ENCODE peak calls at places on chromosome 20, in five cellular contexts. One of them, this sample, is unnamed.

GRCh38 chr20:12949429-12949980 is 59.3 kb upstream of the SPTLC3 start:
- DNase-seq in CD8-positive, alpha-beta T cell: no peak
- DNase-seq in foreskin fibroblast: no peak
- DNase-seq in mucosa of descending colon: no peak
- DNase-seq in heart left ventricle: no peak
- DNase-seq in this sample: no peak

GRCh38 chr20:51393566-51393965 is 149.0 kb downstream of the NFATC2 start:
- DNase-seq in mucosa of descending colon: no peak
- DNase-seq in CD8-positive, alpha-beta T cell: no peak
- DNase-seq in heart left ventricle: no peak
- DNase-seq in foreskin fibroblast: no peak
- DNase-seq in this sample: no peak

GRCh38 chr20:48609491-48609978 is 218.3 kb downstream of the PREX1 start:
- DNase-seq in foreskin fibroblast: no peak
- DNase-seq in mucosa of descending colon: peak
- DNase-seq in CD8-positive, alpha-beta T cell: no peak
- DNase-seq in heart left ventricle: no peak
- DNase-seq in this sample: no peak

GRCh38 chr20:19885981-19886665 is 128.1 kb downstream of the RIN2 start:
- DNase-seq in heart left ventricle: peak
- DNase-seq in mucosa of descending colon: peak
- DNase-seq in CD8-positive, alpha-beta T cell: no peak
- DNase-seq in foreskin fibroblast: peak
- DNase-seq in this sample: peak

GRCh38 chr20:61980647-61981583 is 84.8 kb downstream of the TAF4 start:
- DNase-seq in CD8-positive, alpha-beta T cell: no peak
- DNase-seq in mucosa of descending colon: no peak
- DNase-seq in heart left ventricle: no peak
- DNase-seq in foreskin fibroblast: peak
- DNase-seq in this sample: no peak

GRCh38 chr20:53688085-53688484 is 94.4 kb upstream of the ZNF217 start:
- DNase-seq in heart left ventricle: no peak
- DNase-seq in mucosa of descending colon: no peak
- DNase-seq in CD8-positive, alpha-beta T cell: no peak
- DNase-seq in foreskin fibroblast: no peak
- DNase-seq in this sample: no peak

GRCh38 chr20:32965115-32965514 is 39.1 kb downstream of the SUN5 start:
- DNase-seq in heart left ventricle: no peak
- DNase-seq in foreskin fibroblast: no peak
- DNase-seq in CD8-positive, alpha-beta T cell: no peak
- DNase-seq in mucosa of descending colon: no peak
- DNase-seq in this sample: no peak

GRCh38 chr20:34732523-34732922 is 28.4 kb downstream of the TP53INP2 start:
- DNase-seq in heart left ventricle: no peak
- DNase-seq in foreskin fibroblast: no peak
- DNase-seq in mucosa of descending colon: no peak
- DNase-seq in CD8-positive, alpha-beta T cell: no peak
- DNase-seq in this sample: no peak

GRCh38 chr20:4808872-4809271 is 87.2 kb downstream of the PRND start:
- DNase-seq in CD8-positive, alpha-beta T cell: no peak
- DNase-seq in heart left ventricle: no peak
- DNase-seq in foreskin fibroblast: peak
- DNase-seq in mucosa of descending colon: no peak
- DNase-seq in this sample: no peak

GRCh38 chr20:14333734-14334133 is 3.7 kb downstream of the FLRT3 start:
- DNase-seq in foreskin fibroblast: no peak
- DNase-seq in mucosa of descending colon: no peak
- DNase-seq in CD8-positive, alpha-beta T cell: no peak
- DNase-seq in heart left ventricle: no peak
- DNase-seq in this sample: no peak

GRCh38 chr20:47762699-47763098 is 22.6 kb downstream of the SULF2 start:
- DNase-seq in heart left ventricle: no peak
- DNase-seq in CD8-positive, alpha-beta T cell: no peak
- DNase-seq in foreskin fibroblast: peak
- DNase-seq in mucosa of descending colon: no peak
- DNase-seq in this sample: no peak

GRCh38 chr20:991850-992249 is 10.3 kb downstream of the RSPO4 start:
- DNase-seq in heart left ventricle: no peak
- DNase-seq in CD8-positive, alpha-beta T cell: no peak
- DNase-seq in mucosa of descending colon: no peak
- DNase-seq in foreskin fibroblast: no peak
- DNase-seq in this sample: no peak

GRCh38 chr20:32820000-32820697 is 395 bp downstream of the MAPRE1 start:
- DNase-seq in CD8-positive, alpha-beta T cell: peak
- DNase-seq in mucosa of descending colon: no peak
- DNase-seq in foreskin fibroblast: peak
- DNase-seq in heart left ventricle: peak
- DNase-seq in this sample: no peak

GRCh38 chr20:49747707-49748524 is 34.2 kb upstream of the B4GALT5 start:
- DNase-seq in heart left ventricle: peak
- DNase-seq in mucosa of descending colon: peak
- DNase-seq in foreskin fibroblast: peak
- DNase-seq in CD8-positive, alpha-beta T cell: no peak
- DNase-seq in this sample: no peak

GRCh38 chr20:25399038-25399430 is 8.4 kb upstream of the ABHD12 start:
- DNase-seq in mucosa of descending colon: no peak
- DNase-seq in foreskin fibroblast: peak
- DNase-seq in heart left ventricle: no peak
- DNase-seq in CD8-positive, alpha-beta T cell: no peak
- DNase-seq in this sample: peak

GRCh38 chr20:10673176-10673830 is 496 bp downstream of the JAG1 start:
- DNase-seq in heart left ventricle: peak
- DNase-seq in mucosa of descending colon: peak
- DNase-seq in CD8-positive, alpha-beta T cell: no peak
- DNase-seq in foreskin fibroblast: peak
- DNase-seq in this sample: no peak

GRCh38 chr20:25510202-25510601 is 75.1 kb downstream of the NINL start:
- DNase-seq in mucosa of descending colon: no peak
- DNase-seq in foreskin fibroblast: no peak
- DNase-seq in heart left ventricle: no peak
- DNase-seq in CD8-positive, alpha-beta T cell: no peak
- DNase-seq in this sample: no peak

GRCh38 chr20:23223908-23224307 is 126.7 kb upstream of the NXT1 start:
- DNase-seq in CD8-positive, alpha-beta T cell: no peak
- DNase-seq in heart left ventricle: no peak
- DNase-seq in mucosa of descending colon: no peak
- DNase-seq in foreskin fibroblast: no peak
- DNase-seq in this sample: no peak

GRCh38 chr20:38501858-38502431 is 29.3 kb downstream of the RALGAPB start:
- DNase-seq in mucosa of descending colon: no peak
- DNase-seq in heart left ventricle: no peak
- DNase-seq in foreskin fibroblast: no peak
- DNase-seq in CD8-positive, alpha-beta T cell: no peak
- DNase-seq in this sample: no peak

GRCh38 chr20:53883098-53883762 is 187.2 kb downstream of the BCAS1 start:
- DNase-seq in heart left ventricle: no peak
- DNase-seq in mucosa of descending colon: no peak
- DNase-seq in CD8-positive, alpha-beta T cell: no peak
- DNase-seq in foreskin fibroblast: peak
- DNase-seq in this sample: peak

GRCh38 chr20:61430228-61430624 is 178.2 kb downstream of the CDH4 start:
- DNase-seq in mucosa of descending colon: no peak
- DNase-seq in CD8-positive, alpha-beta T cell: no peak
- DNase-seq in foreskin fibroblast: no peak
- DNase-seq in heart left ventricle: no peak
- DNase-seq in this sample: no peak

GRCh38 chr20:21090112-21090737 is 15.9 kb downstream of the LINC00237 start:
- DNase-seq in mucosa of descending colon: no peak
- DNase-seq in CD8-positive, alpha-beta T cell: no peak
- DNase-seq in foreskin fibroblast: no peak
- DNase-seq in heart left ventricle: no peak
- DNase-seq in this sample: no peak

GRCh38 chr20:4234128-4234527 is 218.8 kb upstream of the RNF24 start:
- DNase-seq in heart left ventricle: no peak
- DNase-seq in CD8-positive, alpha-beta T cell: no peak
- DNase-seq in foreskin fibroblast: peak
- DNase-seq in mucosa of descending colon: no peak
- DNase-seq in this sample: peak

GRCh38 chr20:47868744-47869143 is 83.5 kb upstream of the SULF2 start:
- DNase-seq in CD8-positive, alpha-beta T cell: no peak
- DNase-seq in heart left ventricle: no peak
- DNase-seq in foreskin fibroblast: no peak
- DNase-seq in mucosa of descending colon: no peak
- DNase-seq in this sample: no peak

GRCh38 chr20:22684763-22685443 is 100.5 kb upstream of the FOXA2 start:
- DNase-seq in CD8-positive, alpha-beta T cell: no peak
- DNase-seq in heart left ventricle: no peak
- DNase-seq in mucosa of descending colon: no peak
- DNase-seq in foreskin fibroblast: no peak
- DNase-seq in this sample: peak

GRCh38 chr20:4076671-4077070 is 61.3 kb upstream of the RNF24 start:
- DNase-seq in foreskin fibroblast: peak
- DNase-seq in heart left ventricle: no peak
- DNase-seq in mucosa of descending colon: no peak
- DNase-seq in CD8-positive, alpha-beta T cell: no peak
- DNase-seq in this sample: peak

GRCh38 chr20:23928788-23929187 is 49.2 kb upstream of the CST5 start:
- DNase-seq in heart left ventricle: no peak
- DNase-seq in CD8-positive, alpha-beta T cell: peak
- DNase-seq in foreskin fibroblast: no peak
- DNase-seq in mucosa of descending colon: no peak
- DNase-seq in this sample: no peak

GRCh38 chr20:31883829-31884228 is 13.4 kb downstream of the TTLL9 start:
- DNase-seq in CD8-positive, alpha-beta T cell: no peak
- DNase-seq in heart left ventricle: no peak
- DNase-seq in foreskin fibroblast: no peak
- DNase-seq in mucosa of descending colon: no peak
- DNase-seq in this sample: no peak

GRCh38 chr20:46787986-46788762 is 78.7 kb downstream of the SLC2A10 start:
- DNase-seq in mucosa of descending colon: no peak
- DNase-seq in heart left ventricle: no peak
- DNase-seq in foreskin fibroblast: peak
- DNase-seq in CD8-positive, alpha-beta T cell: no peak
- DNase-seq in this sample: no peak

GRCh38 chr20:25586877-25587276 is 1.5 kb upstream of the NINL start:
- DNase-seq in mucosa of descending colon: no peak
- DNase-seq in heart left ventricle: no peak
- DNase-seq in foreskin fibroblast: peak
- DNase-seq in CD8-positive, alpha-beta T cell: no peak
- DNase-seq in this sample: no peak

GRCh38 chr20:45987108-45987780 is 15.2 kb upstream of the ZNF335 start:
- DNase-seq in foreskin fibroblast: peak
- DNase-seq in heart left ventricle: peak
- DNase-seq in CD8-positive, alpha-beta T cell: peak
- DNase-seq in mucosa of descending colon: peak
- DNase-seq in this sample: peak

GRCh38 chr20:23126281-23127061 is 40.3 kb upstream of the CD93 start:
- DNase-seq in foreskin fibroblast: no peak
- DNase-seq in heart left ventricle: no peak
- DNase-seq in mucosa of descending colon: no peak
- DNase-seq in CD8-positive, alpha-beta T cell: no peak
- DNase-seq in this sample: no peak

GRCh38 chr20:10658876-10659632 is 14.7 kb downstream of the JAG1 start:
- DNase-seq in foreskin fibroblast: no peak
- DNase-seq in mucosa of descending colon: no peak
- DNase-seq in heart left ventricle: no peak
- DNase-seq in CD8-positive, alpha-beta T cell: no peak
- DNase-seq in this sample: no peak

GRCh38 chr20:1312308-1312707 is 16.6 kb downstream of the SDCBP2 start:
- DNase-seq in mucosa of descending colon: peak
- DNase-seq in foreskin fibroblast: no peak
- DNase-seq in heart left ventricle: peak
- DNase-seq in CD8-positive, alpha-beta T cell: no peak
- DNase-seq in this sample: no peak

GRCh38 chr20:46022411-46023147 is 6.4 kb upstream of the SLC12A5 start:
- DNase-seq in mucosa of descending colon: peak
- DNase-seq in CD8-positive, alpha-beta T cell: peak
- DNase-seq in heart left ventricle: peak
- DNase-seq in foreskin fibroblast: peak
- DNase-seq in this sample: no peak

GRCh38 chr20:20594171-20594530 is 118.3 kb downstream of the RALGAPA2 start:
- DNase-seq in heart left ventricle: no peak
- DNase-seq in CD8-positive, alpha-beta T cell: no peak
- DNase-seq in mucosa of descending colon: no peak
- DNase-seq in foreskin fibroblast: peak
- DNase-seq in this sample: peak

GRCh38 chr20:56975838-56976237 is 290.6 kb downstream of the BMP7 start:
- DNase-seq in heart left ventricle: no peak
- DNase-seq in mucosa of descending colon: no peak
- DNase-seq in foreskin fibroblast: no peak
- DNase-seq in CD8-positive, alpha-beta T cell: no peak
- DNase-seq in this sample: no peak

GRCh38 chr20:44573501-44573869 is 8.9 kb upstream of the PKIG start:
- DNase-seq in foreskin fibroblast: no peak
- DNase-seq in CD8-positive, alpha-beta T cell: no peak
- DNase-seq in heart left ventricle: no peak
- DNase-seq in mucosa of descending colon: no peak
- DNase-seq in this sample: no peak
- H3K4me3 ChIP-seq in foreskin fibroblast: peak
- H3K4me3 ChIP-seq in CD8-positive, alpha-beta T cell: no peak
- H3K4me3 ChIP-seq in heart left ventricle: no peak
- H3K4me3 ChIP-seq in mucosa of descending colon: no peak
- H3K4me3 ChIP-seq in this sample: no peak

DNA sequence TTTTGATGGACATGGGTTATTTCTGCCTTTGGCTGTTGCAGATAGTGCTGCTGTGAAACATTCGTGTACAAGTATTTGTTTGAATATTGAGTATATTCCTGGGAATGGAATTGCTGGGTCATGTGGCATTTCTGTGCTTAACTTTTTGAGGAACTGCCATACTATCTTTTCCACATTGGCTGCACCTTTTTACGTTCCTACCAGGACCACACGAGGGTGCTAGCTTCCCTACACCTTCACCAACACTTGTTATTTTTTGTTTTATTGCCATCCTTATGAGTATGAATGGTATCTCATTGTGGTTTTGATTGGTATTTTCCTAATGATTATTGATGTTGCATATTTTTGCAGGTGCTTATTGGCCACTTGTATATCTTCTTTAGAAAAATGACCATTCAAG is 47.8 kb upstream of the PLCG1 start:
- DNase-seq in foreskin fibroblast: no peak
- DNase-seq in heart left ventricle: no peak
- DNase-seq in CD8-positive, alpha-beta T cell: no peak
- DNase-seq in mucosa of descending colon: no peak
- DNase-seq in this sample: no peak
- TF ChIP-seq CTCF in foreskin fibroblast: no peak
- TF ChIP-seq CTCF in heart left ventricle: no peak
- TF ChIP-seq CTCF in CD8-positive, alpha-beta T cell: no peak
- TF ChIP-seq CTCF in mucosa of descending colon: no peak
- TF ChIP-seq CTCF in this sample: no peak

GRCh38 chr20:63659370-63659769 is 1.3 kb downstream of the RTEL1 start:
- DNase-seq in heart left ventricle: no peak
- DNase-seq in foreskin fibroblast: no peak
- DNase-seq in mucosa of descending colon: no peak
- DNase-seq in CD8-positive, alpha-beta T cell: no peak
- DNase-seq in this sample: no peak
- H3K4me3 ChIP-seq in heart left ventricle: peak
- H3K4me3 ChIP-seq in foreskin fibroblast: peak
- H3K4me3 ChIP-seq in mucosa of descending colon: no peak
- H3K4me3 ChIP-seq in CD8-positive, alpha-beta T cell: no peak
- H3K4me3 ChIP-seq in this sample: no peak

GRCh38 chr20:43548273-43548880 is 10.4 kb upstream of the SGK2 start:
- DNase-seq in foreskin fibroblast: no peak
- DNase-seq in mucosa of descending colon: no peak
- DNase-seq in CD8-positive, alpha-beta T cell: no peak
- DNase-seq in heart left ventricle: no peak
- DNase-seq in this sample: no peak
- TF ChIP-seq CTCF in foreskin fibroblast: no peak
- TF ChIP-seq CTCF in mucosa of descending colon: no peak
- TF ChIP-seq CTCF in CD8-positive, alpha-beta T cell: no peak
- TF ChIP-seq CTCF in heart left ventricle: no peak
- TF ChIP-seq CTCF in this sample: no peak

GRCh38 chr20:16011061-16011460 is 562.2 kb downstream of the KIF16B start:
- DNase-seq in CD8-positive, alpha-beta T cell: no peak
- DNase-seq in heart left ventricle: no peak
- DNase-seq in foreskin fibroblast: no peak
- DNase-seq in mucosa of descending colon: no peak
- DNase-seq in this sample: no peak
- H3K4me3 ChIP-seq in CD8-positive, alpha-beta T cell: no peak
- H3K4me3 ChIP-seq in heart left ventricle: no peak
- H3K4me3 ChIP-seq in foreskin fibroblast: no peak
- H3K4me3 ChIP-seq in mucosa of descending colon: no peak
- H3K4me3 ChIP-seq in this sample: no peak